ENCODE peak calls at places on chromosomes 11 and 22, in eight cellular contexts. T is NCI-H2107; Y is activated naive CD4-positive, alpha-beta T cell treated with anti-CD3 and anti-CD28 coated beads, Interleukin-2, amount 50 U/mL, for 16 hours; H is activated CD4-positive, alpha-beta T cell treated with anti-CD3 and anti-CD28 coated beads, Interleukin-2, amount 50 U/mL, for 1 hour; R is T follicular helper cell; C is amniotic stem cell; S is ovary; K is skeletal muscle cell. V is an unnamed sample.

GRCh38 chr11:113603277-113604059 is 102.6 kb downstream of the TMPRSS5 start:
- DNase-seq in K (no peak), Y (no peak), H (no peak), S (no peak), R (no peak), C (no peak), T (no peak), V (no peak)

GRCh38 chr11:119062779-119063178 is 4.8 kb upstream of the VPS11 start:
- DNase-seq in T (no peak), K (no peak), C (no peak), H (no peak), R (no peak), S (peak; percentile 72), Y (no peak), V (peak; percentile 74)

GRCh38 chr11:121564948-121565684 is 112.3 kb upstream of the SORL1-AS1 start:
- DNase-seq in Y (no peak), K (no peak), R (no peak), T (no peak), C (no peak), S (no peak), H (no peak), V (no peak)

GRCh38 chr11:66268953-66269906 is 791 bp downstream of the RAB1B start:
- DNase-seq in T (no peak), H (no peak), Y (no peak), R (no peak), S (no peak), C (no peak), K (no peak), V (no peak)

GRCh38 chr11:121800704-121801516 is 315.1 kb downstream of the BLID start:
- DNase-seq in Y (no peak), R (no peak), K (peak; percentile 41), H (no peak), C (no peak), T (no peak), S (peak; percentile 70), V (no peak)

GRCh38 chr22:22713416-22713815 is 69.0 kb downstream of the GGTLC2 start:
- DNase-seq in T (no peak), K (no peak), Y (no peak), C (no peak), H (no peak), R (no peak), S (no peak), V (no peak)

GRCh38 chr22:21051145-21051835 is 5.5 kb downstream of the LRRC74B start:
- DNase-seq in K (no peak), H (no peak), Y (no peak), C (no peak), T (no peak), R (no peak), S (no peak), V (no peak)

GRCh38 chr11:95698939-95699562 is 90.5 kb downstream of the FAM76B start:
- DNase-seq in H (no peak), C (no peak), S (no peak), R (no peak), Y (no peak), T (no peak), K (no peak), V (peak; percentile 45)

GRCh38 chr22:45879552-45879949 is 97.4 kb downstream of the WNT7B start:
- DNase-seq in C (no peak), Y (no peak), R (no peak), T (no peak), H (no peak), K (no peak), S (peak; percentile 14), V (no peak)

GRCh38 chr11:14773755-14774154 is 118.3 kb downstream of the CYP2R1 start:
- DNase-seq in C (no peak), R (no peak), T (no peak), S (no peak), K (peak; percentile 15), Y (no peak), H (no peak), V (no peak)

GRCh38 chr11:64181506-64182411 is 4.2 kb upstream of the STIP1 start:
- DNase-seq in H (peak; percentile 8), R (no peak), S (peak; percentile 93), K (peak; percentile 80), Y (peak; percentile 50), T (peak; percentile 54), C (peak; percentile 89), V (peak; percentile 97)

GRCh38 chr11:96054870-96055705 is 131.2 kb upstream of the MTMR2 start:
- DNase-seq in T (no peak), C (no peak), K (no peak), R (no peak), S (no peak), H (no peak), Y (no peak), V (no peak)

GRCh38 chr22:40401532-40401931 is 31.1 kb downstream of the SGSM3 start:
- DNase-seq in C (no peak), Y (no peak), R (peak; percentile 13), S (no peak), H (peak; percentile 40), K (no peak), T (no peak), V (no peak)

GRCh38 chr22:20751185-20751851 is 22.6 kb upstream of the SERPIND1 start:
- DNase-seq in R (no peak), H (no peak), T (no peak), S (no peak), Y (no peak), K (no peak), C (no peak), V (no peak)

GRCh38 chr11:72789493-72790131 is 4.2 kb downstream of the STARD10 start:
- DNase-seq in T (no peak), Y (no peak), C (no peak), H (no peak), R (no peak), S (no peak), K (peak; percentile 71), V (no peak)

GRCh38 chr11:3164540-3165151 is 464 bp downstream of the OSBPL5 start:
- DNase-seq in T (no peak), C (no peak), K (no peak), H (no peak), R (no peak), S (no peak), Y (peak; percentile 10), V (no peak)

GRCh38 chr22:43587574-43587973 is 175.8 kb downstream of the MPPED1 start:
- DNase-seq in C (no peak), H (no peak), S (no peak), Y (no peak), K (no peak), R (no peak), T (no peak), V (no peak)

V was measured in tibial artery.